ENCODE peak calls at places on chromosomes 4 and X, in four cellular contexts. A, S, H and I are unnamed samples. For H3K4me1 and H3K27me3, the result is how much of the 10 kb centered on the place peaks cover.

GRCh38 chr4:14581741-14582140 is 420.5 kb upstream of the CPEB2 start:
- DNase-seq in A (no peak), S (no peak), H (no peak), I (no peak)

GRCh38 chrX:133305348-133305747 is 87.2 kb upstream of the TFDP3 start:
- DNase-seq in A (no peak), S (no peak), H (no peak), I (no peak)

GRCh38 chr4:77990456-77990855 is 66.7 kb upstream of the FRAS1 start:
- DNase-seq in A (peak), S (no peak), H (no peak), I (no peak)

GRCh38 chrX:136221851-136222513 is 29.2 kb downstream of the MAP7D3 start:
- DNase-seq in A (no peak), S (no peak), H (no peak), I (no peak)

GRCh38 chr4:66572949-66573348 is 902.7 kb upstream of the EPHA5 start:
- DNase-seq in A (peak), S (no peak), H (no peak), I (no peak)

GRCh38 chr4:72394264-72394663 is 174.8 kb downstream of the ADAMTS3 start:
- DNase-seq in A (no peak), S (no peak), H (no peak), I (no peak)

GRCh38 chr4:5030927-5031326 is 11.7 kb upstream of the CYTL1 start:
- DNase-seq in A (no peak), S (no peak), H (no peak), I (no peak)

GRCh38 chrX:75155454-75155829 is 641 bp downstream of the ABCB7 start:
- DNase-seq in A (peak), S (no peak), H (no peak), I (no peak)

GRCh38 chrX:138847930-138848329 is 136.4 kb upstream of the FGF13 start:
- DNase-seq in A (peak), S (no peak), H (no peak), I (no peak)

GRCh38 chrX:38816158-38816557 is 14.9 kb downstream of the MID1IP1 start:
- DNase-seq in A (no peak), S (no peak), H (no peak), I (no peak)

GRCh38 chr4:72430050-72430449 is 139.0 kb downstream of the ADAMTS3 start:
- DNase-seq in A (peak), S (no peak), H (no peak), I (no peak)

GRCh38 chrX:50618788-50619558 is 148.3 kb upstream of the DGKK start:
- DNase-seq in A (peak), S (peak), H (no peak), I (no peak)

GRCh38 chr4:27084685-27085356 is 224.2 kb downstream of the STIM2 start:
- DNase-seq in A (peak), S (peak), H (peak), I (peak)

GRCh38 chrX:13167444-13168207 is 123.2 kb upstream of the FAM9C start:
- DNase-seq in A (peak), S (no peak), H (no peak), I (no peak)

GRCh38 chr4:166622425-166622977 is 611.8 kb downstream of the SPOCK3 start:
- DNase-seq in A (no peak), S (no peak), H (no peak), I (no peak)

GRCh38 chr4:113692809-113693411 is 68.6 kb downstream of the CAMK2D start:
- DNase-seq in A (no peak), S (no peak), H (no peak), I (no peak)

GRCh38 chr4:162162672-162163071 is 1.1 kb downstream of the FSTL5 start:
- DNase-seq in A (no peak), S (no peak), H (no peak), I (no peak)

DNA sequence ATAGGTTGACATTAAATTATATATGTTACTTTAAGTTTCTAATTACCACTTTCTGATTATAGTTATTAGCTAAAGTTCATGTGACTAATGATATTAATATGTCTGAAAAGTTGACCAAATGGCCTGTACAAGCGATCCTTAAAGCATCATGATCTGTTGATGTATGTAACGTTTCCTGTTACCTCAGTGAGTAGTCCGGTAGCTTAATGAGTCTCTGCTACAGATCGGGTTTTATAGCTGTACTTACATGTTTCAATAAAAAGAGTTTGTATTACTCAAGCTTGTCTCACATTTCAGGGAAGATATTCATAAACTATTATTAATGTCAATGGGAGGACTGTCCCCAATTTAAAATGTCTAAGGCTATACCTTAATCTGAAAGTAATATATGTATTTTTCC is 246.3 kb downstream of the PPP3CA start:
- DNase-seq in A (no peak), S (no peak), H (no peak), I (no peak)
- H3K4me1 ChIP-seq in A (under half), S (under half), H (under half), I (under half)

GRCh38 chr4:34157546-34157945 is 2086.8 kb downstream of the ARAP2 start:
- DNase-seq in A (no peak), S (no peak), H (no peak), I (no peak)
- H3K27me3 ChIP-seq in A (under half), S (under half), H (under half), I (under half)

GRCh38 chrX:45757272-45757671 is 556.6 kb upstream of the DIPK2B start:
- DNase-seq in A (peak), S (no peak), H (no peak), I (no peak)
- H3K4me1 ChIP-seq in A (half or more), S (under half), H (under half), I (under half)

GRCh38 chr4:24569662-24570061 is 14.7 kb downstream of the DHX15 start:
- DNase-seq in A (no peak), S (no peak), H (no peak), I (no peak)

GRCh38 chr4:24570172-24570571 is 14.2 kb downstream of the DHX15 start:
- DNase-seq in A (no peak), S (no peak), H (no peak), I (no peak)

GRCh38 chr4:24570574-24571236 is 13.6 kb downstream of the DHX15 start:
- DNase-seq in A (no peak), S (no peak), H (no peak), I (no peak)

GRCh38 chr4:24565054-24565453 is 19.3 kb downstream of the DHX15 start:
- DNase-seq in A (no peak), S (no peak), H (no peak), I (no peak)

DNA sequence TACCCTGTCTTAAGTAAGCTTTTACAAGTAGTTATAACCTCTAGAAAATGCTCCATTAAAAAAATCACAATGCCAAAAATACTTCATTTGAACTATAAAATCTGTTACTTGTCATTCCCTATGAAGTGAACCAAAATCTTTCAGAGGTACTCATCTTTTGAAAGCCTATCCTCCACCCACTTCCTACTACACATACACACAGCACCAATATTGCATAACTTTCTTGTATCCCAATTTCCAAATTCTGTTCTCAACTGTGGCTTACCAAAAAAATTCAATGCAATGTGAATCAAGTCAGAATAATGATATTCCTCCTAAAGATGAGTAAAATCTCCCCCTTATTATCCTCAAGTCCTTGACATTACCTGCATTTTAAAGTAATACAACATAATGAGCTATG is 15.9 kb downstream of the DHX15 start:
- DNase-seq in A (peak), S (no peak), H (no peak), I (no peak)
- H3K27me3 ChIP-seq in A (under half), S (under half), H (under half), I (under half)

DNA sequence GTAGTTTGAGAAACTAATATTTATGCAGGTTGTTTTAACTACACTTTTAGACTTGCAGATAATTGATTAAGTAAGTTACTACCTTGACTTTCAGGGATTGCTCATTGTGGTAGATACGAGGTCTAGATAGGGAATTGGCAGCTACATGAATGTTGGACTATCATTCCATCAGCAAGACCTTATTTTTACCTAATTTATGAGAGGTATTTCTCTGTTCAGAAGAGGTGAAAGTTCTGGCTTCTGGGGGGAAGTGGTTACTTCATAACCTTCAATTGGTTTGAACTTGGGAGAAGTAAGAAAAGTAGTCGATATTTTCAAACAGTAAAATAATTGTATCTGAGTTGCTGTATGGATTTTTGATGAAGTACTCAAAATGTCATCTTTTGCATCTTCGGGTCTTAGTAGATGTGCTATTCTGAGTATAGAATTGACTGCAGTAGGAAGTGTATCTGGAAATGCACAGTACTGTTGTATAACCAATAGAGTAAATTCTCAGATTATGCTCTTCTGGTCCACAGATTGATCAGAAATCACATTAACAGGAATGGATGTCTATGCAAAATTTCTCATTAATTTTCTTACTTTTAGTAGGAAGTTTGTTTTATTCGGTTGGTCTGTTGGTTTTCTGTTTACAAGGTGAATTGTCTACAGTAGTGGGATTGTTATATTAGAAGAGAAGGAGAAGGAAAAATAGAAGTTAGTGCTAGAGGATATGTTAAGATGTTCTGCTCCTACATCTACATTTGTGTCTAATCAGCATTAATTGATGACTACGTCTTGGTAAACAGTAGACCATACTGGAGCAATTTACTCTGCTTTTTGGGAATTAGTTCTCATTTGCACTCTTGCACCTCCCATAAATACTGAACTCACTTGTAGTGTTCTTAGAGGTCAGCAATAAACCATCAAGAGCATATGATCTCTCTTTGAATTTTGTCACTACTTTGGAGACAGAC is 3.0 kb downstream of the NFKB1 start:
- DNase-seq in A (no peak), S (no peak), H (no peak), I (no peak)
- H3K4me1 ChIP-seq in A (under half), S (under half), H (under half), I (under half)

GRCh38 chrX:115957862-115958490 is 212.6 kb upstream of the AGTR2 start:
- DNase-seq in A (no peak), S (no peak), H (no peak), I (no peak)
- H3K27me3 ChIP-seq in A (under half), S (under half), H (under half), I (under half)

GRCh38 chr4:119040261-119040660 is 95.4 kb upstream of the MYOZ2 start:
- DNase-seq in A (peak), S (no peak), H (no peak), I (no peak)

GRCh38 chr4:119039779-119040178 is 95.9 kb upstream of the MYOZ2 start:
- DNase-seq in A (no peak), S (no peak), H (no peak), I (peak)

GRCh38 chr4:119040711-119041185 is 94.9 kb upstream of the MYOZ2 start:
- DNase-seq in A (peak), S (no peak), H (no peak), I (no peak)

GRCh38 chr4:119044919-119045318 is 90.7 kb upstream of the MYOZ2 start:
- DNase-seq in A (no peak), S (no peak), H (no peak), I (no peak)

GRCh38 chr4:119041951-119042560 is 93.6 kb upstream of the MYOZ2 start:
- DNase-seq in A (peak), S (peak), H (peak), I (peak)
- H3K4me1 ChIP-seq in A (half or more), S (under half), H (under half), I (under half)

DNA sequence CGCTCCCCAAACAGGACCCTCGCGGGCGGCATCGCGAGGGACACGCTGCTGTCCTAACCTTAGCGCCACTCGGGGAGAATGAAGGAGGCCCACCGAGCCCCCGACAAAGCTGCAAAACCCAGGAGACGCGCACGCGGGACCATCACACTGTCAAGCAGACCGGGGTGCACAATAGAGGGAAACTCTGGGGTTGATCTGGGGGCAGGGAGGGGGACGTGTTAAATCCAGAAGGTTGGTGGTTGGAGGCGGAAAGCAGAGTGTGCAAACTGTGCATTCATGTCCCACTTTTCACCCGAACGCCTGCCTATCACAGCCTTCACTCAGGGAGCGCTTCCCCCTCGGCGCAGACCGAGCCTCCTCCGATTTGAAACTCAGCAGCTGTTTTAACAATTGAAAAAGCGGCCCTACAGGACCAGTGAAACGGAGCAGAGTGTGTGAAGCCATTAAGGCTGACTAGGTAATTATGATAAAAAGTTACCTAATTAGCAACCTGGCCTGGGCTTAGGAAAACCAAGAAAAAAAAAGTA is 564 bp upstream of the NDNF start:
- DNase-seq in A (peak), S (no peak), H (no peak), I (peak)
- H3K27me3 ChIP-seq in A (under half), S (under half), H (under half), I (under half)